ENCODE peak calls at places on chromosomes 6 and 20, in five cellular contexts. P is HT1080; E is activated CD4-positive, alpha-beta T cell treated with anti-CD3 and anti-CD28 coated beads for 48 hours; H is amniotic stem cell; N is GM12865. Y is an unnamed sample.

GRCh38 chr20:1417273-1417672 is 24.4 kb upstream of the FKBP1A start:
- DNase-seq in P (peak), E (no peak), H (no peak), N (no peak), Y (peak)

GRCh38 chr6:168103036-168103830 is 24.2 kb upstream of the FRMD1 start:
- DNase-seq in N (no peak), P (no peak), E (no peak), H (no peak), Y (no peak)

GRCh38 chr6:35731414-35731735 is 5.5 kb upstream of the ARMC12 start:
- DNase-seq in E (peak), P (peak), N (peak), H (peak), Y (peak)

GRCh38 chr20:14543040-14543439 is 205.6 kb upstream of the FLRT3 start:
- DNase-seq in E (no peak), P (peak), N (no peak), H (no peak), Y (no peak)

GRCh38 chr6:151546941-151547659 is 53.3 kb downstream of the CCDC170 start:
- DNase-seq in H (no peak), P (no peak), N (no peak), E (no peak), Y (no peak)

GRCh38 chr6:132089173-132089572 is 138.0 kb upstream of the CCN2 start:
- DNase-seq in N (no peak), E (no peak), P (no peak), H (no peak), Y (no peak)

GRCh38 chr20:37379967-37380828 is 34.3 kb downstream of the SRC start:
- DNase-seq in N (no peak), H (no peak), E (no peak), P (peak), Y (no peak)

GRCh38 chr6:34912715-34913464 is 23.8 kb downstream of the ANKS1A start:
- DNase-seq in E (peak), P (peak), H (no peak), N (peak), Y (no peak)

GRCh38 chr6:28142446-28142845 is 763 bp downstream of the ZKSCAN8 start:
- DNase-seq in H (peak), P (no peak), E (no peak), N (no peak), Y (no peak)

GRCh38 chr6:150767585-150768164 is 97.8 kb upstream of the MTHFD1L start:
- DNase-seq in E (no peak), N (no peak), H (no peak), P (no peak), Y (no peak)

GRCh38 chr6:90253631-90254030 is 43.0 kb downstream of the BACH2 start:
- DNase-seq in P (no peak), N (no peak), E (no peak), H (no peak), Y (no peak)

GRCh38 chr20:5734559-5735137 is 15.6 kb upstream of the SHLD1 start:
- DNase-seq in P (no peak), N (no peak), H (no peak), E (no peak), Y (no peak)

GRCh38 chr6:167031082-167031709 is 32.0 kb downstream of the CEP43 start:
- DNase-seq in H (no peak), E (no peak), N (no peak), P (no peak), Y (no peak)

GRCh38 chr6:130365166-130366010 is 429 bp upstream of the TMEM200A start:
- DNase-seq in P (peak), H (peak), E (peak), N (peak), Y (peak)

GRCh38 chr6:90107721-90108364 is 188.8 kb downstream of the BACH2 start:
- DNase-seq in N (peak), P (no peak), H (no peak), E (peak), Y (no peak)

GRCh38 chr6:110554966-110555460 is 78.6 kb upstream of the SLC22A16 start:
- DNase-seq in P (no peak), N (no peak), H (no peak), E (no peak), Y (no peak)

GRCh38 chr20:37095108-37095608 is 639 bp downstream of the RBL1 start:
- DNase-seq in N (peak), H (no peak), E (peak), P (no peak), Y (peak)

GRCh38 chr6:117503211-117503610 is 20.7 kb downstream of the DCBLD1 start:
- DNase-seq in E (no peak), P (no peak), H (no peak), N (no peak), Y (no peak)

GRCh38 chr6:39707962-39708683 is 17.1 kb downstream of the KIF6 start:
- DNase-seq in P (peak), H (no peak), N (no peak), E (no peak), Y (no peak)

GRCh38 chr20:40991181-40991889 is 37.3 kb upstream of the TOP1 start:
- DNase-seq in H (no peak), N (peak), P (peak), E (peak), Y (no peak)

GRCh38 chr6:33803571-33804053 is at the start of gene MLN:
- DNase-seq in E (no peak), H (no peak), P (no peak), N (no peak), Y (no peak)

GRCh38 chr20:32017711-32018251 is 7.5 kb downstream of the CCM2L start:
- DNase-seq in H (no peak), E (peak), N (peak), P (no peak), Y (no peak)

GRCh38 chr20:58194176-58194796 is 34.2 kb downstream of the ANKRD60 start:
- DNase-seq in H (no peak), P (peak), E (no peak), N (no peak), Y (no peak)

Y was measured in T1000.